ENCODE peak calls at places on chromosome 7, in five cellular contexts. One of them, this sample, is unnamed.

GRCh38 chr7:29613100-29613499 is 49.5 kb downstream of the PRR15 start:
- DNase-seq in OCI-LY7: no peak
- DNase-seq in kidney: no peak
- DNase-seq in lower lobe of right lung: no peak
- DNase-seq in hepatocyte: no peak
- DNase-seq in this sample: no peak

GRCh38 chr7:11294965-11295364 is 321.3 kb downstream of the PHF14 start:
- DNase-seq in hepatocyte: no peak
- DNase-seq in lower lobe of right lung: no peak
- DNase-seq in kidney: no peak
- DNase-seq in OCI-LY7: no peak
- DNase-seq in this sample: no peak

GRCh38 chr7:181738-182137 is 10.6 kb upstream of the FAM20C start:
- DNase-seq in hepatocyte: no peak
- DNase-seq in kidney: no peak
- DNase-seq in OCI-LY7: no peak
- DNase-seq in lower lobe of right lung: no peak
- DNase-seq in this sample: no peak

GRCh38 chr7:107945332-107945731 is 54.3 kb downstream of the DLD start:
- DNase-seq in hepatocyte: no peak
- DNase-seq in lower lobe of right lung: no peak
- DNase-seq in OCI-LY7: no peak
- DNase-seq in kidney: no peak
- DNase-seq in this sample: no peak

GRCh38 chr7:99447943-99448342 is 9.2 kb downstream of the CPSF4 start:
- DNase-seq in hepatocyte: no peak
- DNase-seq in OCI-LY7: no peak
- DNase-seq in kidney: no peak
- DNase-seq in lower lobe of right lung: no peak
- DNase-seq in this sample: no peak

GRCh38 chr7:77226357-77226839 is 26.8 kb upstream of the FGL2 start:
- DNase-seq in lower lobe of right lung: no peak
- DNase-seq in kidney: no peak
- DNase-seq in hepatocyte: no peak
- DNase-seq in OCI-LY7: no peak
- DNase-seq in this sample: no peak

GRCh38 chr7:30656006-30656575 is 26.2 kb downstream of the CRHR2 start:
- DNase-seq in OCI-LY7: no peak
- DNase-seq in hepatocyte: no peak
- DNase-seq in lower lobe of right lung: no peak
- DNase-seq in kidney: peak; percentile 58
- DNase-seq in this sample: no peak

GRCh38 chr7:27260211-27260610 is 17.6 kb downstream of the EVX1 start:
- DNase-seq in lower lobe of right lung: no peak
- DNase-seq in OCI-LY7: no peak
- DNase-seq in kidney: no peak
- DNase-seq in hepatocyte: no peak
- DNase-seq in this sample: no peak

GRCh38 chr7:45196374-45196773 is 38.8 kb downstream of the RAMP3 start:
- DNase-seq in lower lobe of right lung: no peak
- DNase-seq in kidney: no peak
- DNase-seq in OCI-LY7: no peak
- DNase-seq in hepatocyte: no peak
- DNase-seq in this sample: no peak

GRCh38 chr7:86825264-86825663 is 181.6 kb downstream of the GRM3 start:
- DNase-seq in kidney: no peak
- DNase-seq in hepatocyte: no peak
- DNase-seq in lower lobe of right lung: no peak
- DNase-seq in OCI-LY7: no peak
- DNase-seq in this sample: no peak

GRCh38 chr7:27863866-27864265 is 123.9 kb downstream of the TAX1BP1 start:
- DNase-seq in OCI-LY7: no peak
- DNase-seq in lower lobe of right lung: no peak
- DNase-seq in hepatocyte: no peak
- DNase-seq in kidney: no peak
- DNase-seq in this sample: peak; percentile 95

GRCh38 chr7:7418997-7419396 is 116.7 kb downstream of the COL28A1 start:
- DNase-seq in hepatocyte: no peak
- DNase-seq in OCI-LY7: no peak
- DNase-seq in kidney: no peak
- DNase-seq in lower lobe of right lung: no peak
- DNase-seq in this sample: no peak

DNA sequence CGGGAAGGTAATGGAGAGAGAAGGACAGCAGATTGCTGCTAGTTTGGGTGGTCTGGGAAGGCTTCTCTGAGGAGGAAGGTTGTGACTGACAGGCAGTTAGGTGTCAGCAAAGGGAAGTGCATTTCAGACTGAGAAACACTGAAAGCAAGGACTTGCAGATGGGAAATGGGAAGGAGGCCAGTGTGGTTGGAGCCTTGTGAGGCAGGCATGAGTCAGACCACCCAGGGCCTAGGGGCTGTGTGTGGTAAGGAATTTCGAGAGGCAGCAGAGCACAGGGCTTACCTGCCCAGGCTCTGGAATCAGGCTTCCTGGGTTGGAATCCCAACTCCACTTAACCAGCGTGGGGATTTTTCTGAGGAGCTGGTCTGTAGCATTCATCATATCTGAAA is 53.5 kb downstream of the NRF1 start:
- DNase-seq in kidney: no peak
- DNase-seq in hepatocyte: peak; percentile 40
- DNase-seq in lower lobe of right lung: no peak
- DNase-seq in OCI-LY7: no peak
- DNase-seq in this sample: peak; percentile 74
- H3K27ac ChIP-seq in kidney: no peak overlapping the region
- H3K27ac ChIP-seq in hepatocyte: no peak overlapping the region
- H3K27ac ChIP-seq in lower lobe of right lung: no peak overlapping the region
- H3K27ac ChIP-seq in OCI-LY7: no peak overlapping the region
- H3K27ac ChIP-seq in this sample: no peak overlapping the region

DNA sequence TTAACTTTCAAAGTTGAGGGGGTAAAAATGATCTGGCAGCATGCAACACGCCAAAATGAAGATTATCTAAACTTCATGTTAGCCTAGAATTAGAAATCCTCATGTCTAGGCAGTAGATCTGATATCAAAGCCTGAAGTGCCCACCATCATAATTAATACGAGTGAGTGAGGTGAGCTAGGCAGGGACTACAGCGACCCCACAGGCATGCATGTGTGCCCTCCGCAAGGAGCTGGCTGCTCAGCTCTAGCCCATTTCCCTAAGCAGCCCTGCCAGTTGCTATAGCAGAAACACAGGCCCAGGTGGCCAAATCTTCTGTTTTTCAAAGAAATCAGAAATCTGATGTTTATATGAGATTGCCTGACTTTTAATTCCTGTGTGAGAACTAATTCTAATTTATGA is 93.1 kb upstream of the IFRD1 start:
- DNase-seq in OCI-LY7: no peak
- DNase-seq in kidney: no peak
- DNase-seq in lower lobe of right lung: no peak
- DNase-seq in hepatocyte: no peak
- DNase-seq in this sample: no peak
- TF ChIP-seq CTCF in OCI-LY7: no peak
- TF ChIP-seq CTCF in kidney: no peak
- TF ChIP-seq CTCF in lower lobe of right lung: no peak
- TF ChIP-seq CTCF in hepatocyte: no peak
- TF ChIP-seq CTCF in this sample: no peak

GRCh38 chr7:131533566-131534561 is 22.6 kb downstream of the PODXL start:
- DNase-seq in OCI-LY7: no peak
- DNase-seq in hepatocyte: no peak
- DNase-seq in kidney: peak; percentile 61
- DNase-seq in lower lobe of right lung: no peak
- DNase-seq in this sample: no peak
- H3K27ac ChIP-seq in OCI-LY7: no peak overlapping the region
- H3K27ac ChIP-seq in hepatocyte: no peak overlapping the region
- H3K27ac ChIP-seq in kidney: peak overlapping the region; percentile 86
- H3K27ac ChIP-seq in lower lobe of right lung: peak overlapping the region; percentile 50
- H3K27ac ChIP-seq in this sample: no peak overlapping the region

DNA sequence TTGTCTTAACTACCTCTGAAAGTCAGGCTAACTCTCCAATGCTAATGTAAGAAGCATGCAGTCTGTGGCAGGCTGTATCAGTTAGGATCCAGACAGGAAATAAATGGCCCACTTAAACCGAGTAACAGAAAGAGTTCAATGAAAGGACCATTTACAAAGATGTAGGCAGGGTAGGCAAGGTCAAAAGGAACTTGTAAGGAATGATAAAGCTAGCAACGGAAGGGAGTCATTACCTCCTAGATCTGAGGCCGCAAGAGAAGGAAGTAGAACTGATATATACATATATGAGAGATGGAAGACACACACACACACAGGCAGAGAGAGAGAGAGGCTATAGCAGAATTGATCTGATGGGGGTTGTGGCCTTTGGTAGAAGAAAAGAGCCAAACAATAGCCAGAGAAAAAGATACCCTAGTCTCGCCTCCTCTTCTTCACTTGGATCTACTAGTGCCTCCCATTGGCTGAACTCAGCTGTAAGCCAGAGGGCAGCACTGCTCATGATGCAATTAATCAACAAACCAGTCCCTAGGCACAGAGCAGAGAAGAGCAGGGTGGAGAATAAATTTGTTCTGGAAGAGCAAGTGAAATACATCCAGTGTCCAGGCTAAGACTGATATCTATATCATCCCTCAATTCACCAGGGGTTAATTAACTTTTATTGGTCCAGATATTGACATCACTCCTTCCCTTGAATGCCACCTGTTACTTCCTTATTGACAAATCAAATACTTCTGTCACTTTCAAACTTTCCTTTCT is 91.2 kb downstream of the LSMEM1 start:
- DNase-seq in kidney: no peak
- DNase-seq in lower lobe of right lung: no peak
- DNase-seq in OCI-LY7: peak; percentile 45
- DNase-seq in hepatocyte: no peak
- DNase-seq in this sample: no peak
- TF ChIP-seq CTCF in kidney: no peak
- TF ChIP-seq CTCF in lower lobe of right lung: no peak
- TF ChIP-seq CTCF in OCI-LY7: peak; percentile 70
- TF ChIP-seq CTCF in hepatocyte: no peak
- TF ChIP-seq CTCF in this sample: no peak

DNA sequence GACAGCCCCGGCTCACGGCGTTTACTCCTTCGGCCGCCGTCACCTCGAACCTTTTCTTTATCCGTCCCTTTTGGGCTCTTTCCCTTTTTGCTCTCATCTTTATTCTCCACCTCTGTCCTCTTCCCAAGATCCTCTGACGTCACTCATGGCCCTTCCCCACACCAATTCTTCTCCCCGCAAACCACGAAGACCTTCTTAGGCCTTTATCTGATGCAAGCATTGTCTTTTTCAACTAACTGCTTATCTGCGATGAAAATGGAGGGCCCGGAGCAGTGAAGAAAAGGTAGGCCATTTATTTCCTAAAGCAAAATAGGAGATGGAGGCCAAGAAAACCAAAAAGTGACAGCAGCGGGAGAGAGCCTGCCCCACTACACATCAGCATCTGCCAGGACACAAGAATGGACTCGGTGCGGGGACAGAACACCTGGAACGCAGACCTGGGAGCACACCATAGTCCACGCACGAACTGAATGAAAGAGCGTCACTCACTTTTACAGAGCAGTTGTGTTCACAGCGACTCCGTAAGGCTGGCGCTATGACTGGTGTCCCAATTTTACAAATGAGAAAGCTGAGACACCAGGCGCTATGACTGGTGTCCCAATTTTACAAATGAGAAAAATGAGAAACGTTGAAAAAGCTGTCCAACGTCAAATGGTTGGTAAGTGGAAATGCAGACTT is 45.3 kb downstream of the ZNF777 start:
- DNase-seq in lower lobe of right lung: no peak
- DNase-seq in OCI-LY7: no peak
- DNase-seq in kidney: no peak
- DNase-seq in hepatocyte: no peak
- DNase-seq in this sample: no peak
- H3K27ac ChIP-seq in lower lobe of right lung: no peak overlapping the region
- H3K27ac ChIP-seq in OCI-LY7: no peak overlapping the region
- H3K27ac ChIP-seq in kidney: no peak overlapping the region
- H3K27ac ChIP-seq in hepatocyte: peak overlapping the region; percentile 59
- H3K27ac ChIP-seq in this sample: no peak overlapping the region

GRCh38 chr7:42385912-42386311 is 148.9 kb upstream of the GLI3 start:
- DNase-seq in hepatocyte: no peak
- DNase-seq in OCI-LY7: no peak
- DNase-seq in lower lobe of right lung: no peak
- DNase-seq in kidney: no peak
- DNase-seq in this sample: no peak
- TF ChIP-seq CTCF in hepatocyte: no peak
- TF ChIP-seq CTCF in OCI-LY7: peak; percentile 20
- TF ChIP-seq CTCF in lower lobe of right lung: no peak
- TF ChIP-seq CTCF in kidney: no peak
- TF ChIP-seq CTCF in this sample: no peak

GRCh38 chr7:5429857-5430611 is 6.4 kb upstream of the TNRC18 start:
- DNase-seq in kidney: peak; percentile 84
- DNase-seq in OCI-LY7: no peak
- DNase-seq in lower lobe of right lung: peak; percentile 64
- DNase-seq in hepatocyte: peak; percentile 80
- DNase-seq in this sample: peak; percentile 65

GRCh38 chr7:5428470-5429252 is 5.0 kb upstream of the TNRC18 start:
- DNase-seq in OCI-LY7: no peak
- DNase-seq in hepatocyte: peak; percentile 86
- DNase-seq in kidney: no peak
- DNase-seq in lower lobe of right lung: peak; percentile 72
- DNase-seq in this sample: peak; percentile 85

GRCh38 chr7:5431485-5432118 is 8.0 kb upstream of the TNRC18 start:
- DNase-seq in hepatocyte: no peak
- DNase-seq in OCI-LY7: no peak
- DNase-seq in lower lobe of right lung: no peak
- DNase-seq in kidney: no peak
- DNase-seq in this sample: no peak

GRCh38 chr7:5429253-5429856 is 5.7 kb upstream of the TNRC18 start:
- DNase-seq in kidney: peak; percentile 88
- DNase-seq in hepatocyte: peak; percentile 86
- DNase-seq in OCI-LY7: no peak
- DNase-seq in lower lobe of right lung: peak; percentile 77
- DNase-seq in this sample: peak; percentile 70

DNA sequence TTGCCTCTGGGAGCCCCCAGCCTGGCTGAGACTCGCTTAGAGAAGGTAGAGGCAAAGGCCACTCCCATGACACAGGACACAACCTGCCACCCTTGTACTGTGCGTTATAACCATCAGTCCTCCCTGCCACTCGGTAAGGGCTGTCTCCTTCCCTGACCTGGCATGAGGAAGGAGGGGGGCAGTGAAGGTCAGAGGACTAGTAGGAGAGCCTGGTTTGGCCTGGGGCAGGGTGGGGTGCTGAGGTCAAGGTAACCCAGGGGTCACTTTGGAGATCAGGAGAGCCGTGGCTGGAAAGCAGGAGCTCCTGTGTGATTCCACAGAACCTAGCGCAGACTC is 6.9 kb upstream of the TNRC18 start:
- DNase-seq in kidney: no peak
- DNase-seq in OCI-LY7: no peak
- DNase-seq in lower lobe of right lung: no peak
- DNase-seq in hepatocyte: no peak
- DNase-seq in this sample: no peak
- H3K27ac ChIP-seq in kidney: no peak overlapping the region
- H3K27ac ChIP-seq in OCI-LY7: no peak overlapping the region
- H3K27ac ChIP-seq in lower lobe of right lung: peak overlapping the region; percentile 99
- H3K27ac ChIP-seq in hepatocyte: peak overlapping the region; percentile 99
- H3K27ac ChIP-seq in this sample: no peak overlapping the region